ENCODE peak calls at places on chromosomes 6 and 20, in four cellular contexts. H is heart right ventricle, R is Peyer's patch, G is tibial artery. J is an unnamed sample.
A peak's percentile ranks its signal among the peaks of the same experiment; 100 is the strongest.

GRCh38 chr6:145483191-145483996 is 251.9 kb downstream of the EPM2A start:
- DNase-seq in H (no peak), R (no peak), G (no peak), J (no peak)

GRCh38 chr6:107712523-107713213 is 111.4 kb downstream of the SCML4 start:
- DNase-seq in H (no peak), R (peak; percentile 58), G (no peak), J (no peak)

GRCh38 chr20:62409935-62410741 is 3.1 kb upstream of the CABLES2 start:
- DNase-seq in H (peak; percentile 25), R (peak; percentile 52), G (no peak), J (peak; percentile 60)

GRCh38 chr20:17969884-17970409 is 1.1 kb downstream of the MGME1 start:
- DNase-seq in H (peak; percentile 16), R (peak; percentile 57), G (no peak), J (peak; percentile 9)

GRCh38 chr6:42742116-42742894 is 3.6 kb downstream of the TBCC start:
- DNase-seq in H (no peak), R (no peak), G (no peak), J (no peak)

GRCh38 chr6:40312213-40313015 is 274.8 kb downstream of the LRFN2 start:
- DNase-seq in H (no peak), R (no peak), G (no peak), J (no peak)

GRCh38 chr6:21935561-21936028 is 342.0 kb downstream of the SOX4 start:
- DNase-seq in H (peak; percentile 15), R (no peak), G (no peak), J (no peak)

GRCh38 chr6:127999032-127999431 is 98.2 kb upstream of the THEMIS start:
- DNase-seq in H (no peak), R (no peak), G (no peak), J (no peak)

GRCh38 chr20:38043512-38044300 is 10.2 kb downstream of the RPRD1B start:
- DNase-seq in H (no peak), R (no peak), G (no peak), J (no peak)

GRCh38 chr6:36226648-36227047 is 30.1 kb downstream of the BRPF3 start:
- DNase-seq in H (no peak), R (no peak), G (no peak), J (no peak)

GRCh38 chr6:48476257-48476656 is 365.3 kb upstream of the PTCHD4 start:
- DNase-seq in H (no peak), R (no peak), G (no peak), J (peak; percentile 36)

GRCh38 chr20:7361321-7361720 is 578.9 kb downstream of the HAO1 start:
- DNase-seq in H (no peak), R (no peak), G (no peak), J (no peak)

GRCh38 chr6:161482517-161482903 is 208.6 kb upstream of the AGPAT4 start:
- DNase-seq in H (no peak), R (no peak), G (no peak), J (no peak)

GRCh38 chr6:151958332-151958731 is 150.8 kb downstream of the ESR1 start:
- DNase-seq in H (no peak), R (no peak), G (no peak), J (no peak)

GRCh38 chr6:21883929-21884328 is 290.4 kb downstream of the SOX4 start:
- DNase-seq in H (no peak), R (no peak), G (no peak), J (no peak)

GRCh38 chr6:146785001-146785585 is 186.3 kb downstream of the ADGB start:
- DNase-seq in H (no peak), R (no peak), G (no peak), J (peak; percentile 31)

GRCh38 chr20:17571153-17571527 is 1.3 kb downstream of the DSTN start:
- DNase-seq in H (no peak), R (no peak), G (no peak), J (no peak)

GRCh38 chr6:142781124-142781523 is 163.9 kb downstream of the HIVEP2 start:
- DNase-seq in H (no peak), R (no peak), G (no peak), J (no peak)

GRCh38 chr6:117677553-117678131 is 2.4 kb downstream of the NUS1 start:
- DNase-seq in H (no peak), R (no peak), G (no peak), J (no peak)

GRCh38 chr6:103409475-103409874 is 1450.2 kb downstream of the HACE1 start:
- DNase-seq in H (no peak), R (no peak), G (no peak), J (no peak)

GRCh38 chr6:80742481-80742880 is 636.0 kb downstream of the BCKDHB start:
- DNase-seq in H (no peak), R (no peak), G (no peak), J (peak; percentile 10)

DNA sequence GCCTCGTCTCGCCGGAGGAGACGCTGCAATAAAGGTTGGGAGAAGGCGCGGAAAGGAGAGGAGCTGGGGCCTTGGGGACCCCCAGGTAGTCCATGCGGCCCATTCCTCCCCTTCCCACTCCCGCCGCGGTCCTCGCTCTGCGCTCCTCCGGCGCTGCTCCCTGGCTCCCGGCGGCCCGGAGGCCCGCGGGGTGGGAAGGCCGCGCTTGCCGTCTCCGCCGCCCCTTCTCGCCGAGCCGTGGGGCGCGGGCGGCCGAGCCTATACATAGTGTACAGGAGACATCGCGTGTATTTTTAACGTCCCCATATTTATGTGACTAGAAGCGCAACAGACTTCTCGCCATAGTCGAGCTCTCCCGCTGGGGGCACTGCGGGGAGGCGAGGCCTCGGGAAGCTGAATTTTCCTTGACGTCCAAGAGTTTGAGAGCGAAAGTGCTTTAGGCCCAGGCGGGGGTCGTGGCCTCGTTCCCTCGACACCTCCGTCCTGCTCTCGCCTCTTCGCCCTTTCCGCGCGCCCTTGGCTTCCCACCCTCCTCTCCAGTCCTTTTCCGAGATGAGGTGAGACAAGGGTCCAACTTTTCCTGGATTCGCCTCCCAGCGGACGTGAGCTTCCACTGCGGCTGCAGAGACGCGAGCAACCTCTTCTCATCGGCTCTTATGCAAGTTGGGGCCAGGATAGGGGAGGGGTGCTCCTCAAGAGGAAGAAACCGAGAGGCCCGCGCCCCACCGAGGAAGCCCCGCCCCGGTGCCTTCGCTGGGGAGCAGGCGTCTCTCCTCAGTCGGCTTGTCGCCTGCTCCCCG is 29.0 kb downstream of the SLC12A5 start:
- DNase-seq in H (peak; percentile 29), R (peak; percentile 20), G (peak; percentile 74), J (peak; percentile 55)
- TF ChIP-seq CTCF in H (peak; percentile 46), R (no peak), G (peak; percentile 10), J (peak; percentile 53)

DNA sequence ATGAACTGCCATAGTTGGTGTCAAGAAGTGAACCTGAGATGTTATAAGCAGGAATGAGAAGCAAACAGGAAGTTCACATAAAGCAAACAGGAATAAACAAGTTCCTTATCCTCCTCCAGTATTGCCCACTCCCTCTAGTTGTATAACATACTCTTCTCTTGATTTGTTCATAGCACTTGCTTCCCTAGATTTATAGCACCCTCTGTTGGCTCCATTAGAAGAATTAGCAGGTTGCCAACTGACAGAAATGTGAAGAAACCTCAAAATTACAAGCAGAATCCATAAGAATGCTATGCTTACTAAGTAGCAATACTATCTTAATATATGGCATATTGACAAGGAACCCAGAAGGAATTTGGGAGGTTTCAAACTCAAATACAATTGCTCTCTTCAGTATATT is 195.4 kb downstream of the TBX18 start:
- DNase-seq in H (no peak), R (no peak), G (no peak), J (no peak)
- TF ChIP-seq CTCF in H (peak; percentile 15), R (no peak), G (peak; percentile 33), J (no peak)

GRCh38 chr6:44023586-44024454 is 103.4 kb downstream of the MRPL14 start:
- DNase-seq in H (no peak), R (no peak), G (peak; percentile 40), J (no peak)
- TF ChIP-seq CTCF in H (no peak), R (no peak), G (no peak), J (no peak)

DNA sequence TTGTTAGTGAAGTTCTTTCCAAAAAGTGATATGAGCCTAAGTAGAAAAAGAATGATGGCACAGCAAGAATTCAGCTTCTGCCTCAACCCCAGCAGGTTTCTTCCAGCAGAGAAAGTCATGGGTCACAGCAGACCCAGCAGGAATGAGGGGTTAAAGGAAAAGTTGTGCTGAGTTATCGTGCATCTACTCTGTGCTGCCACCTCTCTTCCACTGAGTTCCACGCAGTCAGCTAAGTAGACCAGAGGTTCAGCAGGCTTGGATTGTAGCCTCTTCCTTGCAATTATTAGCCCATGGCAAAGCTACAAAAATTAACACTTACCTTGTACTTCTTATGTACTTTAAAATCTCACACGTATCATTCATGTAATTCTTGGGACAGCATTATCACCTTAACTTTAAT is 510.8 kb downstream of the PTPRT start:
- DNase-seq in H (no peak), R (no peak), G (no peak), J (no peak)
- TF ChIP-seq CTCF in H (peak; percentile 27), R (peak; percentile 14), G (no peak), J (no peak)

DNA sequence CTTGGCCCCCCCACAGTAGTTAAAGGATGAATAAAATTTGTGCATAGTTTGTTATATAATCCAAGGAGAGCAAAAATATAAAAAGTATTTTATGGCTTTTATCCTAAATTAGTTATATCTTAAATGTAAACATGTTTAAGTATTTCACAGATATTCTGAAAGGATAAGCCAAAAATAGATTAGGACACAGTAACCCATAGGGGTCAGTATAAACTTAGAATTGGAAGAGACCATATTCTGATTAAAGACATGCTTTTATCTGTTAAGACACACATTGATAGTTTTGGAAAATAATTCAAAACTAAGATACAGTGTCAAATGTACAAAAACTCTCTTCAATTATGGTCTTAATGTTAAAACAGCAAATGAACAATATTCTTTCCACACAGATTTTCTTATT is 4.5 kb upstream of the SERINC1 start:
- DNase-seq in H (no peak), R (no peak), G (no peak), J (no peak)
- TF ChIP-seq CTCF in H (peak; percentile 53), R (peak; percentile 40), G (peak; percentile 24), J (peak; percentile 57)

DNA sequence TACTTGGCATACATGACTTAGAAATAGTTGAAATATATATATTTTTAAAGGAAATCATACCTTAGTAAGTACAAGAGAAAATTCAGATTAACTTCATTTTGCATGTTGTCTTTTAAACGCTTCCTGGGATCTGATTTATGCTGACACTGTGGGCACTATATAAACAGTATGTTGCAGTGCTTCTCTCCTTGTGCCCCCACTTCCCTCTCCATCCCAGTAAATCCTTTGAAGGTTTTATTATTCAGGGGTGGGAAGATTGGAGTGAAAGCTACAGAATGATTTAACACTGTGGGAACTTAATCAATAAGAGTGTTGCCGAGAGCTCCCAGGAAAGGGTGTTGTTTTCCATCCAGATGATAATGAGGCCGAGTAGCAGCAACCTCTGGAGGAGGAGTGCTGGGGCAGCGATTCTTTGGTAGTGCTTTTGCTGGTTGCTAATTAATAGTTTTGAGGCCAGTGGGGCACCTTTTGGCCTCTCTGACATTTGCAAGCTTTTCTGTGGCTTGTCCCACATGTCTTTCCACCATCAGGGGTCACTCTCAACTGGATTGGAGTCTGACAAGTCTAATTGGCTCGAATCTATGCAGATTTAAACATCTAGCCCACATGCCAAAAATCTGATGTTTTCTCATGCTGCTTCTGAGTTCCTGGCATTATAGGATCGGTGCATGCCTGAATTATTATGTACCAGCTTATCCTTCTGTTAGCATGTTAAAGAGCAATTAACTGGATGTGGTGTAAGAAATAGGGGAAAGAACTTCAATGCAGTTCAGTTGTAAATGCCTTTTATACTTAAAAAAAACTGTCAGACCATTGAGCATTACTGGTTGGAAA is 183.1 kb upstream of the MMS22L start:
- DNase-seq in H (no peak), R (no peak), G (no peak), J (no peak)
- TF ChIP-seq CTCF in H (no peak), R (no peak), G (no peak), J (no peak)

DNA sequence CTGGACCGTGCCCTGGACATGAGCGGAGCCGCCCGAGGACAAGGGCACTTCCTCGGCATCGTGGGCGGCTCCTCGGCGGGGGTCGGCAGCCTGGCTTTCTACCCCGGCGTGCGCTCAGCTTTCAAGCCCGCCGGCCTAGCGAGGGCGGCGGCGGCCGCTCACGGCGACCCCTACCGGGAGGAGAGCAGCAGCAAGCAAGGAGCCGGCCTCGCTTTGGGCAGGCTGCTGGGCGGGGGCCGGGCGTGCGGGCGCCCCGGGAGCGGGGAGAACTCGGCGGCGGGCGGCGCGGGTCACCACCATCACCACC is 6.7 kb downstream of the PRDM13 start:
- DNase-seq in H (no peak), R (no peak), G (no peak), J (peak; percentile 82)
- TF ChIP-seq CTCF in H (peak; percentile 61), R (peak; percentile 23), G (peak; percentile 24), J (peak; percentile 24)

J was measured in endothelial cell.